ENCODE peak calls at places on chromosomes 3 and 15, in six cellular contexts. M is HCT116, Y is breast epithelium, K is K562, O is spleen, E is sigmoid colon. D is an unnamed sample.

GRCh38 chr3:73384091-73384906 is 240.4 kb downstream of the PDZRN3 start:
- DNase-seq in M (no peak), Y (no peak), K (no peak), O (no peak), E (no peak), D (peak; percentile 69)

GRCh38 chr3:129596194-129597086 is 10.0 kb downstream of the PLXND1 start:
- DNase-seq in M (no peak), Y (peak; percentile 39), K (peak; percentile 58), O (peak; percentile 88), E (peak; percentile 93), D (peak; percentile 76)

GRCh38 chr15:73617910-73618309 is 15.3 kb downstream of the NPTN start:
- DNase-seq in M (no peak), Y (no peak), K (no peak), O (no peak), E (no peak), D (no peak)

GRCh38 chr15:90465140-90465929 is 64.4 kb upstream of the CRTC3 start:
- DNase-seq in M (no peak), Y (no peak), K (no peak), O (no peak), E (no peak), D (no peak)

GRCh38 chr15:70246623-70247200 is 149.0 kb upstream of the TLE3 start:
- DNase-seq in M (no peak), Y (no peak), K (no peak), O (peak; percentile 17), E (peak; percentile 24), D (no peak)

GRCh38 chr3:145776782-145777408 is 384.1 kb downstream of the PLOD2 start:
- DNase-seq in M (peak; percentile 39), Y (no peak), K (peak; percentile 3), O (no peak), E (no peak), D (no peak)

GRCh38 chr3:51671090-51672082 is at the start of gene TEX264:
- DNase-seq in M (peak; percentile 37), Y (peak; percentile 86), K (peak; percentile 96), O (peak; percentile 99), E (peak; percentile 93), D (peak; percentile 94)

GRCh38 chr15:64455951-64456350 is 4.4 kb upstream of the ZNF609 start:
- DNase-seq in M (no peak), Y (no peak), K (no peak), O (no peak), E (peak; percentile 65), D (no peak)

GRCh38 chr15:93244691-93245615 is 155.9 kb upstream of the RGMA start:
- DNase-seq in M (no peak), Y (no peak), K (no peak), O (no peak), E (no peak), D (no peak)

GRCh38 chr15:69422336-69422895 is 8.3 kb downstream of the KIF23 start:
- DNase-seq in M (no peak), Y (peak; percentile 74), K (no peak), O (no peak), E (no peak), D (no peak)

GRCh38 chr15:80556694-80557367 is 138.3 kb upstream of the ABHD17C start:
- DNase-seq in M (no peak), Y (no peak), K (no peak), O (no peak), E (no peak), D (peak; percentile 83)

GRCh38 chr3:100368421-100368820 is 32.5 kb downstream of the TOMM70 start:
- DNase-seq in M (no peak), Y (no peak), K (no peak), O (no peak), E (no peak), D (no peak)
- TF ChIP-seq POLR2AphosphoS5 in M (no peak), Y (no peak), K (no peak), O (no peak), E (no peak), D (no peak)

DNA sequence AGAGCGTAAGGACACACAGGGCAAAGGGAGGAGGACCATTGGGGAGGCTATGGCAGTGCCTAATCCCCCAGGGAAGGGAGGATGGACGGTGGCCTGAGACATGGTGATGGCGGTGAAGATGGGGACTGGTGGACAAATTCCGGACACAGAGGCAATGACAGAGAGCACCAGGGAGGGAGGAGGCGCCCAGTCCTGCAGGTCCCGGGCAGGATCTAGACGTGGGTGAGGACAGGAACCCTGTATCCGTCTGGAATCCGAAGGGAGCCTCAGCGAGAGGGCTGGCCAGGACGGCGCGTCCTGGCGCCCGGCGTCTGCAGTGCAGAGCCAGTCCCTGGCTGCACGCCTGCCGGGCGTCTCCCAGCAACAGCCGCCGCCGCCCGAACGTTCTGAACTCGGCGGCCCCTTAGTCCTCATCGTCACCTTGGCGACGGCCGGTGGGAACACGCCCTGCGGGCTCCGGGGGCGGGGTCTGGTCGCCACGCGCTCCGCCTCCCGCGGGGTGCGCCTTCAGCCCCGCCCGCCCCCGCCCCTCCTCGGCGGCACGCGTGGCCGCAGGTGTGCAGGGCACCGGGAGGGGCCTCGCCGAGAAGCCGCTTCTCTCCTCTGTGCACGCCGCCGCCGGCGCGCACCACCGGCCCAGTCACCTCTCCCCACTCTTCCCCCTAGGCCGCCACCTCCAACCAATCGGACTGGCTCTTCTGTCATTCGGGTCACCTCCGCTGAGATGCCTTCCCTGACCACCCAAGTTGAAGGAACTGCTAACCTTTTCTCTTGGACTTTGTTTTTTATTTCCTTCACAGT is 11.6 kb downstream of the XIRP1 start:
- DNase-seq in M (peak; percentile 77), Y (peak; percentile 93), K (peak; percentile 96), O (peak; percentile 98), E (peak; percentile 96), D (peak; percentile 99)
- TF ChIP-seq POLR2A in M (no peak), Y (peak; percentile 23), K (no peak), O (no peak), E (no peak), D (no peak)

GRCh38 chr3:178915365-178915764 is 156.2 kb downstream of the ZMAT3 start:
- DNase-seq in M (no peak), Y (no peak), K (no peak), O (no peak), E (no peak), D (no peak)
- TF ChIP-seq CTCF in M (no peak), Y (no peak), K (no peak), O (no peak), E (no peak), D (no peak)

DNA sequence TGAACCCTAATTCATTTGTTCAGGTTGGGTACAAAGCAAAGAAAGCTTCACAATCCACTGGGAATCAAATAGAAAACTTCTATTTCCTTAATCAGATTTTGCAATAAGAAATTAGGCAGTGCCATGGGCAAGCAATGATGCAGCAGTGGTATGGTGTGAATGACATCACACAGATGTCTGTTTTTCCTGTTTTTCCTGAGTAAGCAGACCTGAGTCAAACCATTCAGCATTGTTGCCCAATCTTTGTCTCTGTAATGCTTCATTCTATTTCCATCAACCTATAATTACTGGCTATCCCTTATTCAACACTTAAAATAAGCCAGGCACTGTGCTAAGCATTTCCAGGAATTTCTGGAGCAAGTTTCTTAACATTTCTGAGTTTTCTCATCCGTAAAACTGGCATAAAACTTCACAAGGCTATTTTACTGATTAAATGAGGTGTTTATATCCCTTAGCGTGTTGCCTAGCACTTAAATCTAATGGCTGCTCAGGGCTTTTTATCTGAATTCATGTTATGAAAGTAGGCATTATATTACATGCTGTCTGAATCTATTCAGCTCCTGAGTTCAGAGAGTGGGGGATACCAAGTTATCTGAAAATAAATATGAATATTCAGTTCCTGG is 11.2 kb upstream of the OXSR1 start:
- DNase-seq in M (no peak), Y (peak; percentile 50), K (no peak), O (no peak), E (no peak), D (no peak)
- TF ChIP-seq POLR2AphosphoS5 in M (no peak), Y (no peak), K (no peak), O (peak; percentile 47), E (peak; percentile 53), D (peak; percentile 91)

GRCh38 chr15:38253448-38253847 is 812 bp downstream of the SPRED1 start:
- DNase-seq in M (peak; percentile 28), Y (no peak), K (peak; percentile 33), O (no peak), E (no peak), D (no peak)

GRCh38 chr15:38251726-38252480 is 733 bp upstream of the SPRED1 start:
- DNase-seq in M (peak; percentile 96), Y (peak; percentile 85), K (peak; percentile 83), O (peak; percentile 92), E (peak; percentile 95), D (peak; percentile 81)

GRCh38 chr15:38252481-38253311 is at the start of gene SPRED1:
- DNase-seq in M (no peak), Y (peak; percentile 60), K (peak; percentile 21), O (peak; percentile 90), E (peak; percentile 90), D (peak; percentile 94)

GRCh38 chr15:38255690-38256089 is 3.1 kb downstream of the SPRED1 start:
- DNase-seq in M (no peak), Y (no peak), K (no peak), O (no peak), E (no peak), D (no peak)

DNA sequence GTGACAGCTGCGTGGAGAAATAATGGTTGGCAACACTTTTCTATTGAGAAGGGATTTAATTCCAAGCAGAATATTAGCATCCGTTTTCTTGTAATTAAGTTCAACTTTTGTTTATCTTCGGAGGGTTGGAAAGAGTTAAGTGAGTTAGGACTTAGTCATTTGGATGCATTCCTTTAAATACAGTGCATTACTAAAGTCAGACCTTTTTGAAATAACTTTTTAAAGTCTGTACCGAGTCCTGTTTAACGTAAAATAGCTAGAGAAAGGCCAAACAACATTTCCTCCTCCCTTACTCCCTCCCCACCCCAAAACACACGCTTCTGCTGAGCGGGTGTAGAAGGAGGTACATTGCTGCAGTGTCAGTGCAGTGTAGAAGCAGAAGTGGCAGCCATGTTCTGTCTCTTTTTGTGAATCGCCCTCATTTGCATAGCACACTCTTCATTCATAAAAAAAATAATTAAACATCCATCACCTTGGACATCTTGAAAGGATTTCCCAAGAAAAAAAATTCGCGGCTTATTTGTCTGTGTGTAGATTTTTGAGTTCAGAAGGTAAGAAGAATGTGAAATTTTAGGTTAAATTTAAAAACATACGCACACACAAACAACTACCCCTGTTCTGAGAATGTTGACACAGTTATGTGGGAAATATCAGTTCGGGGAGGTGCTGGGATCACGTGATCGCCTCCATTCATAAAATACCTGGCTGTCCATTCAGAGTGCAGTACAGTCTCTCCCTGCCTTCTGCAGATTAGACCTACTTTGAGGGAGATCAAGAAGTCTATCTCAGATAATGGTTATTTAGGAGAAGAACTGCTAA is 1.6 kb downstream of the SPRED1 start:
- DNase-seq in M (peak; percentile 51), Y (peak; percentile 60), K (peak; percentile 80), O (peak; percentile 73), E (peak; percentile 68), D (peak; percentile 78)
- TF ChIP-seq POLR2A in M (no peak), Y (no peak), K (peak; percentile 78), O (no peak), E (peak; percentile 13), D (no peak)

DNA sequence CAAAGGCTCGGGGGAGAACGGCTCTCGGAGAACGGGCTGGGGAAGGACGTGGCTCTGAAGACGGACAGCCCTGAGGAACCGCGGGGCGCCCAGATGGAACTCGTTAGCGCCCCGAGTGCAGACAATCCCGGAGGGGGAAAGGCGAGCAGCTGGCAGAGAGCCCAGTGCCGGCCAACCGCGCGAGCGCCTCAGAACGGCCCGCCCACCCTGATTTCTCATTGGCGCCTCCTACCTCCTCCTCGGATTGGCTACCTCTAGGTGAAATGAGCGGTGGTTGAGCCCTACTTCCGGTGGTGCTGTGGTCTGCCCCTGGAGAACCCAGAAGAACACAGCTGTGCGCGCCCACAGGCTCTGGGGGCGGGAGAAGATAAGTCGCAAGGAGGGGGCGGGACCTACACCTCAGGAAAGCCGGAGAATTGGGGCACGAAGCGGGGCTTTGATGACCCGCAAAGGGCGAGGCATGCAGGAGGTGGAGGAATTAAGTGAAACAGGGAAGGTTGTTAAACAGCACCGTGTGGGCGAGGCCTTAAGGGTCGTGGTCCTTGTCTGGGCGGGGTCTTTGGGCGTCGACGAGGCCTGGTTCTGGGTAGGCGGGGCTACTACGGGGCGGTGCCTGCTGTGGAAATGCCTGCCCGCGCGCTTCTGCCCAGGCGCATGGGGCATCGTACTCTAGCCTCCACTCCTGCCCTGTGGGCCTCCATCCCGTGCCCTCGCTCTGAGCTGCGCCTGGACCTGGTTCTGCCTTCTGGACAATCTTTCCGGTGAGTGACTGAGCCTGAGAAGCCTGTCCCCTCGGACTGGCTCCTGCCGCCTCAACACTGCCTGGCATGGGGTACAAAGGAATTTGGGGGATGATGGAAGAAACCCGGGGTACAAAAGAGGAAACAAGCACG is at the start of gene OGG1:
- DNase-seq in M (peak; percentile 96), Y (peak; percentile 97), K (peak; percentile 99), O (peak; percentile 98), E (peak; percentile 99), D (peak; percentile 99)
- TF ChIP-seq CTCF in M (no peak), Y (no peak), K (peak; percentile 19), O (no peak), E (no peak), D (peak; percentile 19)

D was measured in upper lobe of left lung.